ENCODE peak calls at places on chromosome 13, in eight cellular contexts. G, V, B, H, Q, M, K and Y are unnamed samples.
A peak's percentile ranks its signal among the peaks of the same experiment; 100 is the strongest.

GRCh38 chr13:42041017-42041683 is 7.3 kb upstream of the DGKH start:
- DNase-seq in B (no peak), G (no peak), V (peak; percentile 58), H (peak; percentile 64), Q (peak; percentile 78), M (peak; percentile 69), K (peak; percentile 55), Y (peak; percentile 48)

GRCh38 chr13:30186644-30187431 is 120.5 kb downstream of the KATNAL1 start:
- DNase-seq in V (no peak), Q (no peak), K (no peak), H (peak; percentile 50), G (no peak), M (no peak), B (no peak), Y (peak; percentile 39)

GRCh38 chr13:114130708-114131580 is 1.5 kb downstream of the RASA3 start:
- DNase-seq in G (no peak), V (peak; percentile 70), K (peak; percentile 43), H (peak; percentile 94), B (peak; percentile 87), Q (peak; percentile 73), M (peak; percentile 98), Y (peak; percentile 92)

GRCh38 chr13:105918842-105919741 is 616.4 kb downstream of the EFNB2 start:
- DNase-seq in B (no peak), V (peak; percentile 90), G (peak; percentile 75), Q (peak; percentile 66), M (peak; percentile 50), K (peak; percentile 79), H (peak; percentile 83), Y (peak; percentile 76)

GRCh38 chr13:39330504-39330903 is 272.5 kb downstream of the LHFPL6 start:
- DNase-seq in B (no peak), K (no peak), G (no peak), H (no peak), Q (no peak), V (no peak), M (no peak), Y (no peak)

GRCh38 chr13:43878897-43879322 is 630 bp downstream of the CCDC122 start:
- DNase-seq in K (peak; percentile 46), G (no peak), H (peak; percentile 78), M (no peak), B (no peak), V (peak; percentile 45), Q (peak; percentile 59), Y (peak; percentile 68)

GRCh38 chr13:39263531-39263930 is 225.3 kb downstream of the NHLRC3 start:
- DNase-seq in H (no peak), B (no peak), G (no peak), V (no peak), K (no peak), Q (no peak), M (no peak), Y (no peak)

GRCh38 chr13:49022472-49023144 is 46.9 kb downstream of the FNDC3A start:
- DNase-seq in Q (peak; percentile 19), V (peak; percentile 59), M (no peak), G (no peak), B (no peak), H (peak; percentile 59), K (no peak), Y (peak; percentile 47)

GRCh38 chr13:110018009-110018408 is 231.6 kb upstream of the IRS2 start:
- DNase-seq in B (no peak), H (peak; percentile 37), V (peak; percentile 60), Q (peak; percentile 14), G (no peak), K (no peak), M (no peak), Y (no peak)

GRCh38 chr13:94123543-94123942 is 355.9 kb downstream of the DCT start:
- DNase-seq in B (no peak), K (no peak), M (no peak), H (no peak), G (no peak), Q (no peak), V (no peak), Y (no peak)

GRCh38 chr13:94129490-94129894 is 350.0 kb downstream of the DCT start:
- DNase-seq in B (no peak), M (no peak), K (no peak), Q (no peak), G (no peak), V (no peak), H (peak; percentile 21), Y (no peak)

DNA sequence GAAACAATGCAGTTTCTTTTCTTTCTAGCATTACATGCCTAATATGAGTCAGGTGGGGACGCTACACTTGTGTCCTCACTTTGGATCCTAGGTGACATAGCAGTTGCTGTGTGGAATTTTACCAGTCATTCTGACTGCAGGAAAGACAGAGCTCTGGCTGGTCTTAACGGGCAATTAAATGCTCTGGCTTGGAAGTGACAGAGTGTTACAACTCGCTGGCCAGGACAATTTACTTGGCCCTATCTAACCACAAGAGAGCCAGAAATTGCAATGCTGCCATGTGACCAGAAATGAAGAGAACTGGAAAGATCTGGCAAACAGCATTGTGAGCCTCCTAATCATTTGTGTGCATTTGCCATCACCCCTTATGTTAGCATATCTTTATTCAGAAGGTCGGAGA is 351.1 kb downstream of the DCT start:
- DNase-seq in M (no peak), G (no peak), B (no peak), K (no peak), Q (no peak), H (peak; percentile 70), V (no peak), Y (peak; percentile 60)
- TF ChIP-seq EZH2 in M (no peak), G (no peak), B (no peak), K (no peak), Q (no peak), H (no peak), V (no peak), Y (no peak)

DNA sequence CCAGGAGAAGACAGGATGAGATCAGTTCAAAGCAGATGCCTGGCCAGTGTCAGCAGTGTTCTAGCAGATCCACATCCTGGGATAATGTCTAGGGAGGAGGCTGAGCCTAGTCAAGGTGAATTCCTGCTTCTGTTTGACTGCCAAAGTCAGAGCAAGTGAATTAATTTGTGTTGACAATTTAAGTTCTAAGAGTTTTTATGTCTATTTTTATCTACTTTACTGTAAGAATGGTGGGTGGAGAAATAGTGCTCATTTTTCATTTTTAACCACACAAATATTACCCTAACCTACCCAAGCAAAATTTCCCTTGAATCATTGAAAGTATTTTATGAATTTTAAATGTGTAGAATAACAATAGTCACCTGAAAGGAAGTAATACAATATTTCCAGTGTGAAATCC is 207.6 kb upstream of the SLC10A2 start:
- DNase-seq in H (peak; percentile 18), B (no peak), G (no peak), M (no peak), Q (no peak), V (no peak), K (no peak), Y (peak; percentile 13)
- H3K27ac ChIP-seq in H (no peak overlapping the region), B (no peak overlapping the region), G (no peak overlapping the region), M (no peak overlapping the region), Q (peak overlapping the region; percentile 25), V (peak overlapping the region; percentile 85), K (no peak overlapping the region), Y (no peak overlapping the region)

GRCh38 chr13:24870380-24870760 is 106.4 kb downstream of the RNF17 start:
- DNase-seq in Q (no peak), H (no peak), G (no peak), K (no peak), B (no peak), V (no peak), M (no peak), Y (no peak)
- TF ChIP-seq EZH2 in Q (no peak), H (no peak), G (no peak), K (no peak), B (no peak), V (no peak), M (no peak), Y (no peak)

GRCh38 chr13:83618966-83619365 is 263.3 kb downstream of the SLITRK1 start:
- DNase-seq in G (no peak), V (peak; percentile 75), B (no peak), H (peak; percentile 69), Q (peak; percentile 48), M (no peak), K (no peak), Y (peak; percentile 57)

GRCh38 chr13:83622422-83622784 is 259.9 kb downstream of the SLITRK1 start:
- DNase-seq in B (no peak), V (no peak), Q (peak; percentile 71), H (peak; percentile 66), G (no peak), M (no peak), K (no peak), Y (peak; percentile 55)

GRCh38 chr13:83620535-83621220 is 261.6 kb downstream of the SLITRK1 start:
- DNase-seq in V (peak; percentile 71), K (no peak), Q (peak; percentile 68), M (no peak), B (no peak), H (peak; percentile 56), G (no peak), Y (peak; percentile 36)

GRCh38 chr13:83621765-83622421 is 260.4 kb downstream of the SLITRK1 start:
- DNase-seq in G (no peak), B (no peak), Q (no peak), M (no peak), V (no peak), K (no peak), H (no peak), Y (no peak)
- H3K27ac ChIP-seq in G (no peak overlapping the region), B (no peak overlapping the region), Q (peak overlapping the region; percentile 15), M (no peak overlapping the region), V (no peak overlapping the region), K (no peak overlapping the region), H (no peak overlapping the region), Y (no peak overlapping the region)

GRCh38 chr13:96090240-96091101 is 564 bp downstream of the HS6ST3 start:
- DNase-seq in H (peak; percentile 10), B (no peak), M (peak; percentile 15), V (no peak), K (peak; percentile 0), G (no peak), Q (no peak), Y (no peak)
- TF ChIP-seq EZH2 in H (no peak), B (no peak), M (peak; percentile 70), V (no peak), K (no peak), G (no peak), Q (no peak), Y (peak; percentile 63)